ENCODE peak calls at places on chromosome 15, in six cellular contexts. G, M, S, D, Y and I are unnamed samples.

GRCh38 chr15:35142578-35142977 is 57.5 kb upstream of the NANOGP8 start:
- DNase-seq in Y (no peak), G (no peak), D (no peak), M (no peak), S (no peak), I (no peak)

GRCh38 chr15:78306176-78306774 is 6.9 kb upstream of the SKIC8 start:
- DNase-seq in S (no peak), D (no peak), M (no peak), G (no peak), Y (no peak), I (no peak)

GRCh38 chr15:38190501-38190900 is 62.1 kb upstream of the SPRED1 start:
- DNase-seq in G (peak; percentile 5), D (no peak), M (no peak), S (no peak), Y (no peak), I (no peak)

GRCh38 chr15:52262364-52262763 is 33.2 kb downstream of the MYO5C start:
- DNase-seq in S (no peak), G (no peak), D (no peak), Y (no peak), M (no peak), I (no peak)

GRCh38 chr15:48796930-48797329 is 13.9 kb downstream of the CEP152 start:
- DNase-seq in D (no peak), M (peak; percentile 7), S (no peak), G (peak; percentile 9), Y (no peak), I (no peak)

GRCh38 chr15:91047545-91048199 is 25.3 kb upstream of the VPS33B start:
- DNase-seq in D (no peak), Y (no peak), M (no peak), S (no peak), G (no peak), I (no peak)

GRCh38 chr15:85849946-85850345 is 55.2 kb upstream of the KLHL25 start:
- DNase-seq in M (no peak), G (no peak), S (no peak), D (no peak), Y (no peak), I (no peak)

GRCh38 chr15:73637527-73637926 is 4.3 kb upstream of the NPTN start:
- DNase-seq in D (no peak), M (peak; percentile 93), Y (no peak), G (peak; percentile 58), S (no peak), I (no peak)

GRCh38 chr15:48373855-48374421 is 42.7 kb downstream of the DUT start:
- DNase-seq in G (peak; percentile 31), D (peak; percentile 56), M (no peak), Y (no peak), S (no peak), I (no peak)

GRCh38 chr15:91316123-91316522 is 216.1 kb downstream of the SV2B start:
- DNase-seq in G (no peak), Y (no peak), S (no peak), M (no peak), D (no peak), I (no peak)

GRCh38 chr15:36401586-36401966 is 177.8 kb upstream of the CDIN1 start:
- DNase-seq in Y (no peak), G (no peak), D (no peak), M (no peak), S (no peak), I (no peak)

GRCh38 chr15:88604972-88605506 is 16.1 kb upstream of the AEN start:
- DNase-seq in D (no peak), G (no peak), M (no peak), S (no peak), Y (no peak), I (no peak)

GRCh38 chr15:56040081-56041035 is 46.9 kb upstream of the NEDD4 start:
- DNase-seq in M (peak; percentile 82), D (peak; percentile 44), G (peak; percentile 90), Y (no peak), S (no peak), I (no peak)

GRCh38 chr15:60528530-60528929 is 49.6 kb upstream of the ICE2 start:
- DNase-seq in M (no peak), Y (no peak), G (peak; percentile 21), S (no peak), D (no peak), I (no peak)

GRCh38 chr15:74417670-74418069 is 16.1 kb downstream of the SEMA7A start:
- DNase-seq in Y (no peak), M (no peak), D (no peak), G (no peak), S (no peak), I (no peak)

GRCh38 chr15:59543721-59544547 is 67.6 kb upstream of the GCNT3 start:
- DNase-seq in S (no peak), G (no peak), M (no peak), D (no peak), Y (no peak), I (no peak)

GRCh38 chr15:70826634-70827033 is 27.3 kb downstream of the LARP6 start:
- DNase-seq in D (peak; percentile 56), S (no peak), M (peak; percentile 78), Y (no peak), G (peak; percentile 78), I (peak; percentile 61)

GRCh38 chr15:26037369-26037768 is 174.2 kb upstream of the ATP10A start:
- DNase-seq in D (no peak), S (no peak), M (no peak), G (no peak), Y (no peak), I (no peak)

GRCh38 chr15:48800811-48801460 is 9.9 kb downstream of the CEP152 start:
- DNase-seq in Y (no peak), M (no peak), S (no peak), G (peak; percentile 18), D (no peak), I (no peak)

GRCh38 chr15:41777421-41777973 is 3.2 kb downstream of the MAPKBP1 start:
- DNase-seq in G (no peak), S (no peak), D (no peak), Y (no peak), M (no peak), I (no peak)

GRCh38 chr15:31270767-31271166 is 55.9 kb upstream of the KLF13 start:
- DNase-seq in M (no peak), Y (peak; percentile 6), S (no peak), D (no peak), G (no peak), I (no peak)

GRCh38 chr15:77031376-77032050 is 36.6 kb downstream of the PSTPIP1 start:
- DNase-seq in M (no peak), G (no peak), Y (peak; percentile 27), S (peak; percentile 4), D (no peak), I (peak; percentile 50)

GRCh38 chr15:51163843-51164242 is 69.1 kb upstream of the TNFAIP8L3 start:
- DNase-seq in G (no peak), M (no peak), D (no peak), S (no peak), Y (no peak), I (no peak)

GRCh38 chr15:69164807-69165636 is 4.6 kb downstream of the GLCE start:
- DNase-seq in G (no peak), M (no peak), D (no peak), S (no peak), Y (no peak), I (no peak)

GRCh38 chr15:74270854-74271520 is 34.9 kb downstream of the CCDC33 start:
- DNase-seq in M (no peak), G (no peak), D (no peak), Y (no peak), S (no peak), I (no peak)

GRCh38 chr15:56950979-56951378 is 32.5 kb downstream of the TCF12 start:
- DNase-seq in S (no peak), M (no peak), D (no peak), G (no peak), Y (no peak), I (no peak)

GRCh38 chr15:78178056-78178455 is 28.9 kb downstream of the IDH3A start:
- DNase-seq in Y (no peak), D (no peak), G (no peak), S (no peak), M (no peak), I (no peak)

GRCh38 chr15:49844390-49844789 is 223.5 kb downstream of the DTWD1 start:
- DNase-seq in M (no peak), Y (no peak), D (no peak), G (no peak), S (no peak), I (no peak)
- TF ChIP-seq CTCF in M (no peak), Y (no peak), D (no peak), G (no peak), S (no peak), I (no peak)

GRCh38 chr15:86915811-86916331 is 836.2 kb downstream of the AGBL1 start:
- DNase-seq in M (no peak), S (peak; percentile 24), Y (no peak), G (peak; percentile 58), D (no peak), I (no peak)
- TF ChIP-seq CTCF in M (peak; percentile 46), S (peak; percentile 68), Y (no peak), G (peak; percentile 53), D (peak; percentile 48), I (no peak)

GRCh38 chr15:62066663-62067447 is at the start of gene C2CD4A:
- DNase-seq in M (no peak), G (peak; percentile 72), Y (peak; percentile 39), D (peak; percentile 59), S (peak; percentile 23), I (peak; percentile 50)
- TF ChIP-seq CTCF in M (peak; percentile 21), G (no peak), Y (no peak), D (peak; percentile 29), S (no peak), I (no peak)

GRCh38 chr15:80234883-80235282 is 17.1 kb downstream of the CTXND1 start:
- DNase-seq in Y (peak; percentile 22), D (peak; percentile 27), M (no peak), S (peak; percentile 34), G (peak; percentile 58), I (no peak)
- TF ChIP-seq CTCF in Y (peak; percentile 55), D (peak; percentile 33), M (peak; percentile 64), S (peak; percentile 52), G (peak; percentile 44), I (peak; percentile 67)

DNA sequence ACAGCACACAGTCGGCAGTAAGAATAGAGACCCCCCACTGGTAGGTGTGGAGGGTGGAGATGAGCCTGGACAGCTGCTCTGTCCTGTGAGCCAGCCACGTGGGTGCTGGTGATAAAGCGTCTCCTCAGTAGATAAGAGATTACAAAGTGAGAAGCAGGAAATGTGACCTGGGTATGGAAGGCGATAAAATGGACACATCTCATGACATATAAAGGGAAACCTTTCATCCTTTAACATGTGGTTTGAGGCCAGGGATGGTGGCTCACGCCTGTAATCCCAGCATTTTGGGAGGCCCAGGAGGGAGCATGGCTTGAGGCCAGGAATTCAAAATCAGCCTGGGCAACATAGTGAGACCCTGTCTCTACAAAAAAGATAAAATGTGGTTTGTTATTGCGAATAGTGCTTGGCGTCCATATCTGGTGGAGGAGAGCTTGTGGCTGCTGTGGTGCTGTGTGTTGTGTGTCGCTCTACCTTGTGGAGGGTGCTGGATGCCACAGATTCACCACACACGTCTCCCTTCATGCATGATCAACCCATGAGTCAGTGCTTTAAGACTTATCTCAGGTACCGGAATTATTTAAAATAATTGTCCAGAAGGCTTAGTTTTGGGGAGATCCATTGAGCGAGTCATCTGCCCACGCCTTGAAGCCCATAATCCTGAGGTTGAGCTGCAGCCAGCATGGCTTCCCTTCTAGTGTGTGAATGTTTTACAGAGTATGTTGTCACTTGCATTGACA is 157.0 kb downstream of the GABRG3 start:
- DNase-seq in S (no peak), M (no peak), G (no peak), Y (no peak), D (no peak), I (no peak)
- TF ChIP-seq CTCF in S (no peak), M (no peak), G (no peak), Y (no peak), D (no peak), I (no peak)